ENCODE peak calls at places on chromosome 19, in seven cellular contexts. F, Q, T, M, P, L and U are unnamed samples.

GRCh38 chr19:42269518-42270345 is 680 bp downstream of the CIC start:
- DNase-seq in F (no peak), Q (no peak), T (no peak), M (no peak), P (no peak), L (no peak), U (no peak)

GRCh38 chr19:38729653-38730469 is 14.4 kb downstream of the CAPN12 start:
- DNase-seq in F (peak), Q (peak), T (peak), M (peak), P (peak), L (no peak), U (no peak)

GRCh38 chr19:49564616-49565045 is 15.7 kb downstream of the NOSIP start:
- DNase-seq in F (no peak), Q (no peak), T (peak), M (no peak), P (no peak), L (no peak), U (no peak)

GRCh38 chr19:681638-682037 is 5.4 kb downstream of the FSTL3 start:
- DNase-seq in F (no peak), Q (no peak), T (no peak), M (no peak), P (no peak), L (no peak), U (no peak)

GRCh38 chr19:44608391-44608821 is 5.0 kb upstream of the IGSF23 start:
- DNase-seq in F (no peak), Q (no peak), T (no peak), M (no peak), P (no peak), L (no peak), U (no peak)

GRCh38 chr19:29666634-29667389 is 1.6 kb downstream of the PLEKHF1 start:
- DNase-seq in F (no peak), Q (no peak), T (no peak), M (peak), P (peak), L (no peak), U (peak)

GRCh38 chr19:45442927-45443461 is 19.3 kb upstream of the ERCC1 start:
- DNase-seq in F (peak), Q (no peak), T (peak), M (peak), P (no peak), L (no peak), U (no peak)

GRCh38 chr19:7734220-7735203 is 2.6 kb upstream of the CLEC4G start:
- DNase-seq in F (no peak), Q (no peak), T (no peak), M (no peak), P (no peak), L (peak), U (no peak)

GRCh38 chr19:49875801-49876421 is 1.2 kb downstream of the AKT1S1 start:
- DNase-seq in F (peak), Q (no peak), T (peak), M (peak), P (peak), L (no peak), U (no peak)

GRCh38 chr19:6524326-6524725 is 6.5 kb upstream of the TNFSF9 start:
- DNase-seq in F (no peak), Q (no peak), T (no peak), M (no peak), P (no peak), L (no peak), U (no peak)

GRCh38 chr19:543912-544608 is at the start of gene GZMM:
- DNase-seq in F (no peak), Q (no peak), T (peak), M (no peak), P (no peak), L (no peak), U (no peak)

GRCh38 chr19:42255766-42256750 is 1.1 kb upstream of the ERF start:
- DNase-seq in F (peak), Q (no peak), T (no peak), M (peak), P (peak), L (no peak), U (no peak)

GRCh38 chr19:33062902-33063301 is 1.8 kb downstream of the RHPN2 start:
- DNase-seq in F (no peak), Q (no peak), T (no peak), M (no peak), P (no peak), L (no peak), U (no peak)

GRCh38 chr19:47353307-47353712 is 4.2 kb downstream of the DHX34 start:
- DNase-seq in F (peak), Q (no peak), T (no peak), M (peak), P (no peak), L (no peak), U (no peak)

GRCh38 chr19:2223959-2224358 is 12.2 kb downstream of the PLEKHJ1 start:
- DNase-seq in F (no peak), Q (no peak), T (peak), M (no peak), P (no peak), L (no peak), U (no peak)

GRCh38 chr19:29211562-29212416 is 1.2 kb downstream of the UQCRFS1 start:
- DNase-seq in F (no peak), Q (no peak), T (peak), M (peak), P (peak), L (no peak), U (no peak)

GRCh38 chr19:39765091-39766076 is 13.3 kb upstream of the LEUTX start:
- DNase-seq in F (peak), Q (peak), T (no peak), M (peak), P (peak), L (no peak), U (peak)

GRCh38 chr19:44882063-44882462 is 9.0 kb upstream of the TOMM40 start:
- DNase-seq in F (no peak), Q (no peak), T (no peak), M (no peak), P (no peak), L (no peak), U (no peak)

GRCh38 chr19:33194527-33194883 is 375 bp downstream of the LRP3 start:
- DNase-seq in F (no peak), Q (no peak), T (no peak), M (peak), P (no peak), L (no peak), U (no peak)